ENCODE peak calls at places on chromosomes 5 and 9, in five cellular contexts. M, A, S, Y and N are unnamed samples.

GRCh38 chr5:72122619-72123018 is 15.3 kb downstream of the MAP1B start:
- DNase-seq in M (no peak), A (no peak), S (no peak), Y (no peak), N (no peak)

GRCh38 chr5:10801931-10802674 is 41.1 kb upstream of the DAP start:
- DNase-seq in M (peak; percentile 19), A (no peak), S (no peak), Y (no peak), N (no peak)

GRCh38 chr9:91177661-91178280 is 183.9 kb downstream of the AUH start:
- DNase-seq in M (no peak), A (no peak), S (no peak), Y (no peak), N (peak; percentile 24)

GRCh38 chr5:80128129-80128528 is 93.0 kb downstream of the THBS4 start:
- DNase-seq in M (no peak), A (no peak), S (peak; percentile 67), Y (no peak), N (no peak)

GRCh38 chr5:55650391-55650790 is 61.7 kb downstream of the SLC38A9 start:
- DNase-seq in M (no peak), A (no peak), S (no peak), Y (no peak), N (no peak)

GRCh38 chr9:128103589-128103962 is 24.0 kb downstream of the PTGES2 start:
- DNase-seq in M (no peak), A (no peak), S (peak; percentile 41), Y (no peak), N (no peak)

GRCh38 chr5:113153512-113154097 is 177.0 kb downstream of the DCP2 start:
- DNase-seq in M (no peak), A (no peak), S (no peak), Y (no peak), N (no peak)

GRCh38 chr5:152072076-152072475 is 147.4 kb upstream of the GLRA1 start:
- DNase-seq in M (no peak), A (no peak), S (no peak), Y (no peak), N (no peak)

GRCh38 chr5:308672-309271 is 12.7 kb upstream of the AHRR start:
- DNase-seq in M (no peak), A (no peak), S (no peak), Y (no peak), N (no peak)

GRCh38 chr9:2013688-2014087 is 1.5 kb upstream of the SMARCA2 start:
- DNase-seq in M (no peak), A (no peak), S (no peak), Y (no peak), N (no peak)

GRCh38 chr5:42994285-42995151 is 45.6 kb downstream of the ANXA2R start:
- DNase-seq in M (peak; percentile 90), A (no peak), S (peak; percentile 81), Y (peak; percentile 70), N (no peak)

GRCh38 chr5:178094345-178094744 is 19.0 kb upstream of the N4BP3 start:
- DNase-seq in M (no peak), A (no peak), S (no peak), Y (no peak), N (no peak)

GRCh38 chr9:4012446-4012845 is 287.4 kb downstream of the GLIS3 start:
- DNase-seq in M (no peak), A (no peak), S (no peak), Y (no peak), N (no peak)

GRCh38 chr5:171750316-171750788 is 35.3 kb upstream of the SMIM23 start:
- DNase-seq in M (peak; percentile 63), A (no peak), S (peak; percentile 4), Y (peak; percentile 27), N (peak; percentile 58)

GRCh38 chr5:43075319-43076293 is 35.5 kb upstream of the ANXA2R start:
- DNase-seq in M (no peak), A (no peak), S (no peak), Y (peak; percentile 79), N (no peak)

GRCh38 chr9:114176601-114177295 is 21.4 kb downstream of the COL27A1 start:
- DNase-seq in M (no peak), A (no peak), S (no peak), Y (no peak), N (no peak)

GRCh38 chr5:133712562-133712961 is 100.2 kb upstream of the FSTL4 start:
- DNase-seq in M (no peak), A (no peak), S (no peak), Y (no peak), N (no peak)

GRCh38 chr9:124489222-124489621 is 18.0 kb downstream of the NR5A1 start:
- DNase-seq in M (no peak), A (no peak), S (no peak), Y (no peak), N (no peak)

GRCh38 chr5:140084466-140084865 is 29.4 kb upstream of the PURA start:
- DNase-seq in M (no peak), A (no peak), S (no peak), Y (no peak), N (no peak)

GRCh38 chr5:60415443-60415842 is 284.5 kb downstream of the DEPDC1B start:
- DNase-seq in M (no peak), A (no peak), S (no peak), Y (no peak), N (no peak)

GRCh38 chr5:131263648-131264452 is at the start of gene CDC42SE2:
- DNase-seq in M (peak; percentile 87), A (no peak), S (peak; percentile 66), Y (peak; percentile 94), N (peak; percentile 87)
- TF ChIP-seq ATF2 in M (no peak), A (no peak), S (no peak), Y (no peak), N (no peak)

GRCh38 chr9:84668204-84669007 is 1.1 kb upstream of the NTRK2 start:
- DNase-seq in M (peak; percentile 84), A (no peak), S (no peak), Y (no peak), N (peak; percentile 89)

GRCh38 chr9:84667571-84668203 is 1.8 kb upstream of the NTRK2 start:
- DNase-seq in M (peak; percentile 17), A (no peak), S (no peak), Y (no peak), N (peak; percentile 54)

GRCh38 chr9:84669293-84670105 is at the start of gene NTRK2:
- DNase-seq in M (peak; percentile 54), A (no peak), S (no peak), Y (no peak), N (peak; percentile 72)

GRCh38 chr9:84670106-84670800 is 724 bp downstream of the NTRK2 start:
- DNase-seq in M (peak; percentile 62), A (no peak), S (no peak), Y (no peak), N (peak; percentile 75)

DNA sequence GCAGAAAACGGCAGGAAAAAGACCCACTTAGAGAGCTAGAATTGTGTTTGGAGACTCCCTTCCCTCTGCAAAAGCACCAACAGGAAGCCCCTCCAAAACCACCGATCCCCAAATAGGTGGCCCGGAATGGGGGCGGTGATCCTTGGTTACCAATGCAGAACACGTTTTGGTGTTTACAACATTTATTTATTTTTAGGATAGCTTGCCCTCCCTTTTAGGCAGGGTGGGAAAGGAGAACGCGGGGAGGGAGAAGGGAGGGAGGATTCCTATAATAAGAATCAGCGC is 579 bp upstream of the NTRK2 start:
- DNase-seq in M (no peak), A (no peak), S (no peak), Y (no peak), N (no peak)
- TF ChIP-seq ATF2 in M (no peak), A (no peak), S (no peak), Y (no peak), N (no peak)

DNA sequence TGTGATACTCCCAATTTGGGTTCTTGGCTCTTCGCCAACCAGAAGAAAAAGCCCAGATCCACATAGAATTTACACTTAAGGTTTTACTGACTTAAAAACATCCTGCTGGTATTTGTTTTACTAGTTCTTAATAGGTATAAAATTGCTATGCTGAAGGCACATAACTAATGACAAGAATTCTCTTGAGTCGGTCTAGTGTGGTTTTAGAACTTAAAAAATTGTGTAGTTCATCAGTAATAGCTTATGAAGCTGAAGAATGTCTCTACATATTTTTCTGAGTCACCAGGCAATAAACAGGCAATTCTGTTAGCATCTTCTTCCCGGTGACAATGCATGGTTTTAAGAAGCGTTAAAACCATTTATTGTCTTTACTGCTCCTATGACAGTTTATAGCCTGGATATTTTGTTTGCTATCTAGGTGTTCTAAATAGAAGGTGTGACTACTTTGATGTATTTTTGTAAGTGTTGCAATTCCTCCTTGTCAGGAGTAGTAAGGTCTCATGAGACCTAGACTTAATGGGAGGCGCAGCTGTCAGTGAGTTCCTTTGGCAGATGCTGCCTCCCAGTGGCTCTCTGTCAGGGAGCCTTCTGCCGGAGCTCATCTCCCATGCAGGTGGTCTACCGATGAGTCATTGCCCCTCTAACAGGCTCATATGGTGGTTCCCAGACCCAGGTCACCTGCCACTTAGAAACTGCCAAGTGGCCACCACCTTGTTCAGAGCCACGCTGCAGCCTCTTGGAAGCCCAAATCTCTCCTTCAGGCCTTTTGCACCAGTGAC is 173.8 kb downstream of the MAST4 start:
- DNase-seq in M (peak; percentile 70), A (no peak), S (peak; percentile 5), Y (no peak), N (peak; percentile 58)
- TF ChIP-seq ATF2 in M (no peak), A (no peak), S (no peak), Y (no peak), N (no peak)

DNA sequence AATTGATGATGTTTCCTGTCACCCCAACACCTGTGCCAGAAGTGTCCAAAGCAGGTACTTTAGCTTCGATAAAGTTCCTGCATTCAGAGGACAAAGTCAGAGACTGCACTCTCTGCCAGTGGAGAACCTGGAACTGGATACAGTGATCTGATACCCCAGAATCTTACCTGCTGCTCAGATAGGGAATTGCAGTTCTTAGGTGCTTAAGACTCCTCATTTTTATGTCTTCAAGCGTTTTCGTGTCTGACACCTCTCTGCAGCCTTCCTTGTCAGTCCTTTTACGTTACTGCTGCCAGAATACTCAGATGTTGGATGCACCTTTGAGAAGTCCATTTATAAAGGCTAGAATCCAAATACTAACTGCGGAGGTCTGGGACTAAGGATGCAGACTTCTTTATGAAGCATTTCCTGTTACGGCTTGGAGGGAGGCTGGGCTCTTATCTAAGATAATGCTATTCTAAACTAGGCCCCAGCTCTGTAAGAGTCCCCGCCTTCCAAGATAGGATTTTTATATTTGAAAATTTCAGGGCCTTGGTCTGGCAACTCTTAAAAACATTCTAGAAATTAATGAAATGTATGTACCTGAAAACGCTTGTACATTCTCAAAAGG is 1.9 kb downstream of the ISOC1 start:
- DNase-seq in M (no peak), A (no peak), S (no peak), Y (peak; percentile 30), N (no peak)
- TF ChIP-seq ATF2 in M (no peak), A (no peak), S (no peak), Y (no peak), N (no peak)

GRCh38 chr9:110947645-110948044 is 90.6 kb downstream of the LPAR1 start:
- DNase-seq in M (no peak), A (no peak), S (no peak), Y (no peak), N (no peak)
- TF ChIP-seq ATF2 in M (no peak), A (no peak), S (no peak), Y (no peak), N (no peak)